ENCODE peak calls at places on chromosomes 1 and 21, in four cellular contexts. D is fibroblast of lung, H is GM12865, L is epithelial cell of esophagus. T is an unnamed sample.

GRCh38 chr1:101039245-101039644 is 13.7 kb upstream of the DPH5 start:
- DNase-seq in H (no peak), D (no peak), L (peak; percentile 30), T (no peak)

GRCh38 chr1:119101563-119101962 is 38.9 kb downstream of the WARS2 start:
- DNase-seq in L (peak; percentile 8), D (peak; percentile 70), H (no peak), T (peak; percentile 33)

GRCh38 chr1:14320518-14320917 is 278.0 kb upstream of the KAZN start:
- DNase-seq in L (peak; percentile 17), H (no peak), D (peak; percentile 26), T (no peak)

GRCh38 chr1:43834280-43835140 is 99.1 kb upstream of the ARTN start:
- DNase-seq in H (no peak), L (peak; percentile 74), D (peak; percentile 11), T (peak; percentile 28)

GRCh38 chr21:19999369-20000272 is 998.6 kb upstream of the NCAM2 start:
- DNase-seq in D (no peak), H (peak; percentile 21), L (no peak), T (no peak)

GRCh38 chr1:212518188-212518951 is 85.7 kb downstream of the NENF start:
- DNase-seq in D (peak; percentile 78), H (no peak), L (peak; percentile 45), T (no peak)

GRCh38 chr1:173202430-173203145 is 4.5 kb downstream of the TNFSF4 start:
- DNase-seq in H (peak; percentile 51), D (peak; percentile 92), L (peak; percentile 75), T (peak; percentile 69)

GRCh38 chr1:92485374-92486250 is 1.1 kb downstream of the GFI1 start:
- DNase-seq in L (peak; percentile 60), H (peak; percentile 93), D (no peak), T (no peak)

GRCh38 chr1:27009601-27010197 is 3.0 kb downstream of the TENT5B start:
- DNase-seq in L (peak; percentile 90), H (no peak), D (no peak), T (no peak)

GRCh38 chr1:121518726-121519041 is 333.9 kb downstream of the SRGAP2C start:
- DNase-seq in D (no peak), H (no peak), L (no peak), T (no peak)

GRCh38 chr1:116881879-116882520 is 27.7 kb upstream of the PTGFRN start:
- DNase-seq in D (peak; percentile 83), L (peak; percentile 90), H (peak; percentile 75), T (peak; percentile 77)

GRCh38 chr1:234512376-234512965 is 33.5 kb upstream of the TARBP1 start:
- DNase-seq in D (no peak), L (no peak), H (no peak), T (no peak)

GRCh38 chr1:109466440-109467300 is at the start of gene SYPL2:
- DNase-seq in H (no peak), L (no peak), D (peak; percentile 39), T (no peak)

GRCh38 chr1:160722726-160723125 is 11.1 kb upstream of the CD48 start:
- DNase-seq in H (no peak), L (no peak), D (no peak), T (no peak)

GRCh38 chr1:198932351-198932991 is 293.6 kb downstream of the PTPRC start:
- DNase-seq in L (peak; percentile 87), D (peak; percentile 61), H (no peak), T (no peak)

GRCh38 chr21:34890724-34891609 is 158.1 kb downstream of the RUNX1 start:
- DNase-seq in D (peak; percentile 61), L (peak; percentile 44), H (no peak), T (no peak)

GRCh38 chr1:15584489-15585363 is at the start of gene AGMAT:
- DNase-seq in D (peak; percentile 24), H (peak; percentile 86), L (no peak), T (no peak)

GRCh38 chr1:230158422-230159291 is 91.6 kb downstream of the GALNT2 start:
- DNase-seq in H (no peak), L (no peak), D (no peak), T (no peak)

GRCh38 chr21:36747815-36748381 is 49.0 kb downstream of the SIM2 start:
- DNase-seq in L (peak; percentile 52), D (no peak), H (no peak), T (no peak)

GRCh38 chr1:183739082-183739481 is 65.8 kb upstream of the RGL1 start:
- DNase-seq in D (no peak), L (peak; percentile 14), H (no peak), T (no peak)

GRCh38 chr1:15993666-15994065 is 10.4 kb upstream of the SRARP start:
- DNase-seq in D (no peak), L (no peak), H (no peak), T (no peak)

GRCh38 chr21:41219498-41220207 is 51.7 kb downstream of the BACE2 start:
- DNase-seq in D (no peak), L (peak; percentile 78), H (no peak), T (no peak)

GRCh38 chr1:48228156-48228555 is 5.6 kb downstream of the SLC5A9 start:
- DNase-seq in L (no peak), D (no peak), H (no peak), T (no peak)

GRCh38 chr1:41840592-41841246 is 78.0 kb downstream of the HIVEP3 start:
- DNase-seq in H (peak; percentile 1), D (no peak), L (peak; percentile 20), T (no peak)

GRCh38 chr1:118360817-118361216 is 175.8 kb upstream of the SPAG17 start:
- DNase-seq in D (peak; percentile 57), H (no peak), L (peak; percentile 62), T (peak; percentile 33)

GRCh38 chr1:157237522-157237921 is 99.3 kb upstream of the ETV3 start:
- DNase-seq in H (no peak), D (no peak), L (no peak), T (no peak)

GRCh38 chr1:61975621-61976020 is 219.0 kb upstream of the L1TD1 start:
- DNase-seq in L (no peak), H (no peak), D (no peak), T (no peak)

GRCh38 chr1:84998642-84999280 is 1.8 kb upstream of the MCOLN2 start:
- DNase-seq in D (peak; percentile 14), L (peak; percentile 13), H (peak; percentile 84), T (no peak)
- H3K4me3 ChIP-seq in D (no peak overlapping the region), L (peak overlapping the region; percentile 36), H (peak overlapping the region; percentile 91), T (no peak overlapping the region)

DNA sequence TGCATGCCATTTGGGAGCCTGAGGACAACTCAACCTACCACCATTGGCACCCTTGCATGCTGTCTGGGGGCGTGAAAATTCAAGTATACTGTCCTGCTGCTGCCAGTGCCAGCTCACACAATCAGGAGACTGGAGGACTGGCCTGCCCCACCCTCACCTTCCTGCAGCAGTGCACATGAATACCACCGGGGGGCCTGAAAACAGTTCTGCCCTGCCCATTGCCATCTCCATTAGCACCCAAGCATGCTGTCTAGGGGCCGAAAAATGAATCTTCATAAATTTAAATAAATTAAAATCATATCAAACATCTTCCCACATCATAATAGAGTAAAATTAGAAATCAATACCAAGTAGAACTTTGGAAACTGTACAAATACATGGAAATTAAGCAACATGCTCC is 322.1 kb upstream of the TMPRSS15 start:
- DNase-seq in H (no peak), L (no peak), D (no peak), T (no peak)
- TF ChIP-seq CTCF in H (no peak), L (no peak), D (no peak), T (no peak)

DNA sequence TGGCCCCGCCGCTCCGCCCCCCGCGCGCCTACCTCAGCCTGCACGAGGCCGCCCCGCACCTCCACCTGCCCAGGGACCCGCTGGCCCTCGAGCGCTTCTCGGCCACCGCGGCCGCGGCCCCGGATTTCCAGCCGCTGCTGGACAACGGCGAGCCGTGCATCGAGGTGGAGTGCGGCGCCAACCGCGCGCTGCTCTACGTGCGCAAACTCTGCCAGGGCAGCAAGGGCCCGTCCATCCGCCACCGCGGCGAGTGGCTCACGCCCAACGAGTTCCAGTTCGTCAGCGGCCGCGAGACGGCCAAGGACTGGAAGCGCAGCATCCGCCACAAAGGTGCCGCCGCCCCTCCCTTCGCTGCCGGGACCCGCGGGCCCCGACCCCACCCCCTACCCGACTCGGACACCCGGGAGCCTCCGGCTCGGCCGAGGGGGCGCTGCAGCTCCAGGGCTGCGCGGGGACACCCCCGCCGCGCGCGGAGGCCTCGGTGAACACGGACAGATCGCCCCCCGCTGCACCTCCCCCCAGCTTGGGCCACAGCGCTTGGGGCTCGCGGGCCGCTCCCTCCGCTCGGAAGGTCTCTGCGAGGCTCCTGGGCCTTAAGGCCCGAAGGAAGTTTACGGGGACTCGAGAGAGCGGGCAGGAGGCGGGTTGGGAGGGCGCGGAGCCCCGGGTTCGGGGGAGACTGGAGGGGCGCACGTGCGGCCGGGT is 1.0 kb downstream of the SAMD11 start:
- DNase-seq in L (peak; percentile 47), H (no peak), D (peak; percentile 20), T (no peak)
- H3K4me3 ChIP-seq in L (peak overlapping the region; percentile 14), H (no peak overlapping the region), D (peak overlapping the region; percentile 40), T (peak overlapping the region; percentile 59)

GRCh38 chr1:213985181-213986019 is 2.4 kb upstream of the PROX1 start:
- DNase-seq in H (no peak), L (peak; percentile 32), D (no peak), T (no peak)
- TF ChIP-seq CTCF in H (no peak), L (no peak), D (no peak), T (no peak)

GRCh38 chr1:53430779-53431178 is 28.4 kb upstream of the DMRTB1 start:
- DNase-seq in L (no peak), H (no peak), D (no peak), T (no peak)

GRCh38 chr1:53431725-53432306 is 27.4 kb upstream of the DMRTB1 start:
- DNase-seq in H (no peak), L (no peak), D (no peak), T (no peak)

GRCh38 chr1:53435151-53435550 is 24.0 kb upstream of the DMRTB1 start:
- DNase-seq in D (no peak), L (no peak), H (no peak), T (no peak)

GRCh38 chr1:53430256-53430655 is 28.9 kb upstream of the DMRTB1 start:
- DNase-seq in H (no peak), L (no peak), D (no peak), T (no peak)

DNA sequence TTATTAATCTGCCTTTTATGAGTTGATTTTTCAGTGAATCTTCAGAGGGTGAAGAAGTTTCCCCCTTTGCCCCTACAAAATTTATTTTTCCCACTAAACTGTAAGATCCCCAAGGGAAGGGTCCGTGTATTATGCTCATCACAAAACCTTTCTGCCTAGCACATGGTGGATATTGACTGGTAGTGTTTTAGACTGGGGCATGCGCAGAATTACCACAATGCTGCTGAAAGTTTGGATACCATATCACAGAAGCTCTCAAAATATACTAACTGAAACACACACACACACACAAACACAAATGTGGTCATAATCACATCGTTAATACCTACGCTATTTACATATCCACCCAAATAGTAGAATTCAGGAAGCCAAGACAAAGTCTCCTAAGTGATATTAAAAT is 28.0 kb upstream of the DMRTB1 start:
- DNase-seq in D (no peak), L (no peak), H (no peak), T (no peak)
- H3K4me3 ChIP-seq in D (no peak overlapping the region), L (no peak overlapping the region), H (no peak overlapping the region), T (no peak overlapping the region)

GRCh38 chr1:87046951-87047350 is 132.5 kb downstream of the HS2ST1 start:
- DNase-seq in H (no peak), L (no peak), D (no peak), T (no peak)
- TF ChIP-seq CTCF in H (no peak), L (no peak), D (no peak), T (no peak)